ENCODE peak calls at places on chromosome 21, in nine cellular contexts. B, G, D, A, V, P, J, Z and Q are unnamed samples.

GRCh38 chr21:22063140-22063539 is 1064.9 kb downstream of the NCAM2 start:
- DNase-seq in P (no peak), J (no peak), Z (no peak), B (no peak), A (no peak), D (no peak), G (no peak), V (no peak), Q (no peak)

GRCh38 chr21:35508389-35508888 is 459.3 kb upstream of the RUNX1 start:
- DNase-seq in G (peak), P (no peak), J (peak), A (peak), Z (peak), D (peak), B (peak), V (peak), Q (no peak)

GRCh38 chr21:39685991-39686390 is 59.0 kb upstream of the IGSF5 start:
- DNase-seq in G (no peak), J (no peak), B (no peak), V (no peak), P (no peak), A (no peak), Z (no peak), D (no peak), Q (no peak)

GRCh38 chr21:41519806-41520559 is 12.0 kb upstream of the TMPRSS2 start:
- DNase-seq in V (no peak), P (no peak), G (no peak), D (no peak), A (no peak), Z (no peak), J (no peak), B (no peak), Q (no peak)

GRCh38 chr21:31162827-31163226 is 124.6 kb upstream of the KRTAP19-8 start:
- DNase-seq in D (no peak), V (no peak), P (no peak), Z (peak), J (no peak), B (no peak), A (no peak), G (peak), Q (no peak)

GRCh38 chr21:41361053-41361785 is 608 bp upstream of the MX2 start:
- DNase-seq in B (no peak), Z (no peak), D (no peak), J (no peak), P (no peak), V (no peak), A (no peak), G (no peak), Q (no peak)

GRCh38 chr21:34965200-34966174 is 83.6 kb downstream of the RUNX1 start:
- DNase-seq in D (no peak), A (no peak), B (peak), G (peak), J (no peak), V (no peak), P (no peak), Z (peak), Q (no peak)

GRCh38 chr21:42583992-42584641 is 69.3 kb upstream of the PDE9A start:
- DNase-seq in Z (no peak), D (no peak), P (no peak), G (no peak), J (no peak), A (no peak), B (no peak), V (no peak), Q (no peak)

GRCh38 chr21:27365394-27365793 is 398.5 kb upstream of the ADAMTS5 start:
- DNase-seq in J (no peak), D (no peak), G (no peak), B (peak), V (no peak), P (no peak), Z (peak), A (no peak), Q (no peak)

GRCh38 chr21:35926003-35926541 is 134.3 kb downstream of the SETD4 start:
- DNase-seq in Z (peak), V (no peak), P (no peak), B (no peak), D (no peak), J (no peak), A (no peak), G (no peak), Q (no peak)

GRCh38 chr21:23968008-23968407 is 1639.3 kb downstream of the MRPL39 start:
- DNase-seq in G (no peak), B (no peak), J (no peak), Z (no peak), P (no peak), A (no peak), V (no peak), D (no peak), Q (no peak)

GRCh38 chr21:45593162-45594022 is 50.1 kb upstream of the PCBP3 start:
- DNase-seq in A (no peak), J (no peak), V (no peak), B (no peak), P (no peak), Z (no peak), D (no peak), G (no peak), Q (no peak)

GRCh38 chr21:36980280-36981048 is 14.0 kb upstream of the HLCS start:
- DNase-seq in A (peak), J (peak), P (no peak), D (peak), G (no peak), B (no peak), Z (peak), V (no peak), Q (no peak)

GRCh38 chr21:36250423-36251075 is 69.4 kb upstream of the MORC3 start:
- DNase-seq in Z (no peak), B (no peak), A (no peak), G (no peak), P (no peak), D (no peak), V (no peak), J (no peak), Q (no peak)

GRCh38 chr21:27476696-27477095 is 509.8 kb upstream of the ADAMTS5 start:
- DNase-seq in P (no peak), G (no peak), A (peak), Z (peak), V (no peak), B (peak), J (no peak), D (peak), Q (no peak)

GRCh38 chr21:16589499-16589898 is 859.7 kb downstream of the USP25 start:
- DNase-seq in A (no peak), D (no peak), V (no peak), J (no peak), Z (no peak), P (no peak), G (no peak), B (no peak), Q (no peak)

GRCh38 chr21:31358148-31358547 is 14.1 kb upstream of the TIAM1 start:
- DNase-seq in J (no peak), P (no peak), D (no peak), G (no peak), B (no peak), V (no peak), A (no peak), Z (no peak), Q (no peak)

GRCh38 chr21:29322570-29322957 is 23.8 kb downstream of the BACH1 start:
- DNase-seq in V (no peak), D (no peak), J (no peak), Z (no peak), P (no peak), G (no peak), B (peak), A (no peak), Q (no peak)

GRCh38 chr21:31371715-31372114 is 27.7 kb upstream of the TIAM1 start:
- DNase-seq in V (no peak), D (no peak), A (no peak), J (no peak), Z (no peak), G (no peak), P (no peak), B (no peak), Q (no peak)